ENCODE peak calls at places on chromosome 11, in nine cellular contexts. N is keratinocyte, D is GM23248, B is K562, F is neural progenitor cell, K is MM.1S, Q is IMR-90, H is astrocyte, L is fibroblast of lung. X is an unnamed sample.

GRCh38 chr11:78731008-78731407 is 156.3 kb upstream of the NARS2 start:
- DNase-seq in B (no peak), N (no peak), L (peak), K (no peak), Q (no peak), F (no peak), H (no peak), D (no peak), X (no peak)

GRCh38 chr11:110471315-110471714 is 41.6 kb downstream of the FDX1 start:
- DNase-seq in F (no peak), Q (peak), D (peak), B (no peak), H (peak), K (no peak), L (peak), N (no peak), X (no peak)

GRCh38 chr11:124536520-124536919 is 6.9 kb downstream of the OR8B12 start:
- DNase-seq in F (peak), Q (peak), L (peak), D (peak), N (no peak), K (no peak), B (peak), H (peak), X (peak)

GRCh38 chr11:1487851-1488574 is 1.4 kb upstream of the MOB2 start:
- DNase-seq in H (no peak), D (no peak), B (no peak), F (no peak), Q (no peak), L (no peak), K (no peak), N (no peak), X (no peak)

GRCh38 chr11:38543311-38543710 is 1945.3 kb upstream of the RAG2 start:
- DNase-seq in B (no peak), D (no peak), L (peak), Q (peak), H (peak), K (no peak), F (no peak), N (no peak), X (no peak)

GRCh38 chr11:123429851-123430735 is at the start of gene GRAMD1B:
- DNase-seq in L (peak), F (peak), K (peak), Q (peak), D (peak), H (peak), N (no peak), B (no peak), X (peak)

GRCh38 chr11:57426754-57427691 is at the start of gene SLC43A3:
- DNase-seq in Q (peak), L (peak), H (peak), K (no peak), N (no peak), D (peak), F (peak), B (peak), X (peak)

GRCh38 chr11:58358969-58359368 is at the start of gene OR5B17:
- DNase-seq in Q (no peak), N (no peak), K (no peak), B (no peak), D (no peak), F (no peak), H (no peak), L (no peak), X (no peak)

GRCh38 chr11:1140642-1141490 is 16.9 kb upstream of the MUC5AC start:
- DNase-seq in L (no peak), Q (no peak), F (no peak), N (no peak), D (no peak), B (no peak), K (no peak), H (no peak), X (no peak)

GRCh38 chr11:45449036-45449601 is 163.0 kb upstream of the SYT13 start:
- DNase-seq in N (no peak), D (no peak), L (no peak), K (no peak), H (no peak), F (no peak), B (no peak), Q (no peak), X (no peak)

GRCh38 chr11:128180446-128181089 is 406.8 kb downstream of the ETS1 start:
- DNase-seq in Q (peak), D (peak), H (peak), B (no peak), L (peak), N (peak), K (no peak), F (no peak), X (no peak)

GRCh38 chr11:118607401-118608267 is at the start of gene PHLDB1:
- DNase-seq in Q (peak), N (no peak), D (peak), L (peak), K (no peak), H (peak), B (peak), F (peak), X (peak)

GRCh38 chr11:45859661-45860140 is 12.4 kb downstream of the CRY2 start:
- DNase-seq in N (peak), L (peak), K (no peak), F (peak), B (no peak), H (peak), D (peak), Q (peak), X (peak)

GRCh38 chr11:12539570-12539969 is 134.7 kb upstream of the TEAD1 start:
- DNase-seq in H (peak), D (peak), K (no peak), N (peak), F (no peak), Q (peak), L (peak), B (no peak), X (no peak)

GRCh38 chr11:126079640-126080205 is 17.1 kb upstream of the CDON start:
- DNase-seq in H (no peak), L (no peak), N (no peak), K (no peak), B (no peak), D (no peak), F (peak), Q (no peak), X (peak)

GRCh38 chr11:88318017-88318416 is 19.5 kb downstream of the CTSC start:
- DNase-seq in K (no peak), Q (no peak), H (no peak), F (no peak), N (no peak), L (no peak), B (no peak), D (no peak), X (no peak)

GRCh38 chr11:17596310-17596669 is 49.2 kb downstream of the OTOG start:
- DNase-seq in F (no peak), D (no peak), K (no peak), N (no peak), B (no peak), H (no peak), Q (no peak), L (no peak), X (peak)

GRCh38 chr11:10443152-10443551 is 11.9 kb upstream of the AMPD3 start:
- DNase-seq in D (peak), K (no peak), Q (peak), B (no peak), L (no peak), F (no peak), N (no peak), H (no peak), X (no peak)

GRCh38 chr11:100687630-100688395 is 725 bp downstream of the ARHGAP42 start:
- DNase-seq in N (peak), B (peak), D (peak), H (peak), L (peak), K (peak), F (peak), Q (peak), X (peak)

GRCh38 chr11:103803062-103803461 is 233.4 kb upstream of the DDI1 start:
- DNase-seq in L (no peak), F (no peak), Q (peak), H (peak), B (no peak), K (no peak), D (peak), N (no peak), X (peak)

GRCh38 chr11:2578006-2578933 is 121.5 kb downstream of the KCNQ1OT1 start:
- DNase-seq in F (no peak), L (no peak), Q (no peak), H (no peak), D (no peak), B (no peak), N (no peak), K (no peak), X (peak)

GRCh38 chr11:76186776-76187279 is 19.5 kb downstream of the WNT11 start:
- DNase-seq in K (no peak), Q (no peak), N (no peak), B (no peak), L (no peak), D (no peak), F (no peak), H (no peak), X (no peak)

GRCh38 chr11:101721270-101721669 is 137.5 kb upstream of the TRPC6 start:
- DNase-seq in B (no peak), D (no peak), N (peak), F (no peak), H (peak), Q (peak), L (peak), K (no peak), X (no peak)

GRCh38 chr11:111550258-111550657 is 9.7 kb downstream of the LAYN start:
- DNase-seq in N (no peak), F (no peak), D (no peak), Q (no peak), H (no peak), B (no peak), K (no peak), L (no peak), X (no peak)

GRCh38 chr11:43922295-43922648 is 20.2 kb upstream of the C11orf96 start:
- DNase-seq in D (no peak), H (no peak), K (no peak), L (no peak), B (no peak), Q (peak), N (no peak), F (no peak), X (no peak)

GRCh38 chr11:74330065-74330858 is 18.8 kb upstream of the P4HA3 start:
- DNase-seq in D (peak), H (peak), B (no peak), L (peak), Q (peak), N (no peak), K (no peak), F (no peak), X (no peak)

GRCh38 chr11:67418476-67419281 is 3.2 kb downstream of the CARNS1 start:
- DNase-seq in N (no peak), F (no peak), B (no peak), Q (no peak), L (no peak), K (peak), H (no peak), D (no peak), X (no peak)

GRCh38 chr11:15673408-15673811 is 558.7 kb downstream of the INSC start:
- DNase-seq in D (no peak), Q (no peak), N (no peak), L (no peak), F (no peak), H (no peak), B (no peak), K (no peak), X (peak)

DNA sequence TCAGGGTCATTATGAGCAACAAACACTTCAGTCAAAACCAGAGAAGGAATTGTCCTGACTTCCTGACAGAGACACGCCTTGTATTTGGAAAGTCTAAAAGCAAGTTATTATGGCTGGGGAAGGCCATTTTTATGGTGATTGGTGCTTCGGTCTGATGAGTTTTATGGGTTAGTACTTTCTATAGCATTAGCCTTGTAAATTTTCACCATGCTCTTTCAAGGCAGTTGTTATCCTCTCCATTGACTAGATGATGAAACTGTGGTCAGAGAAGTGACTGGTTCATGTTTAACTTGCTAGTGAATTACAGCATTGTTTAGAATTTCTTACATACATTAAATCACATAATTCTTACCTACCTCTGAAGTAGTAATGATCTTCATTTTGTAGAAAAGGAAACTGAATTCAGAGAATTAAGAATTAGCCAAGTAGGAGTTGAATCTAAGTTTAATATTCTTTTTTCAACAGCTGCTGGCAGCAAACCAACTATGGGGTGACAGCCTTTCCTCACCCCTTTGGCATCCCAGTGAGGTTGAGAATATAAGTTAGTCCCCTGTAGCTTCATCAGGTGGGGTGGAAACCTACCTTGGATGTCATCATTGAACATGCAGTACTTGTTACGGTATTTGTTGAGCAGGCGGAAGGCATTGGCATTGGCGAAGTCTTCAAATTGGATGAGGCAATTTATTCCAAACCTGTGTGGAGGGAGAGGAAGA is 90.0 kb downstream of the CCDC81 start:
- DNase-seq in L (no peak), H (no peak), B (no peak), Q (no peak), K (no peak), D (no peak), N (no peak), F (no peak), X (no peak)
- H3K9ac ChIP-seq in L (no peak), H (no peak), B (no peak), Q (no peak), K (no peak), D (no peak), N (no peak), F (no peak), X (no peak)

GRCh38 chr11:129861702-129862107 is 33.7 kb downstream of the NFRKB start:
- DNase-seq in K (no peak), D (peak), Q (peak), F (peak), L (peak), N (peak), H (peak), B (no peak), X (peak)
- H3K9ac ChIP-seq in K (no peak), D (no peak), Q (no peak), F (no peak), L (no peak), N (peak), H (peak), B (no peak), X (no peak)

GRCh38 chr11:65388731-65389130 is 2.3 kb downstream of the FRMD8 start:
- DNase-seq in B (no peak), N (no peak), L (no peak), K (peak), D (peak), F (no peak), Q (no peak), H (no peak), X (no peak)

GRCh38 chr11:65392186-65392829 is 5.9 kb downstream of the FRMD8 start:
- DNase-seq in B (no peak), H (no peak), N (no peak), F (no peak), K (no peak), D (no peak), Q (no peak), L (no peak), X (no peak)

GRCh38 chr11:65390099-65390941 is 3.9 kb downstream of the FRMD8 start:
- DNase-seq in B (no peak), F (peak), N (no peak), H (no peak), D (peak), L (no peak), Q (no peak), K (no peak), X (no peak)

GRCh38 chr11:65391007-65391406 is 4.6 kb downstream of the FRMD8 start:
- DNase-seq in Q (peak), B (no peak), K (no peak), H (peak), F (peak), L (peak), N (no peak), D (peak), X (peak)

DNA sequence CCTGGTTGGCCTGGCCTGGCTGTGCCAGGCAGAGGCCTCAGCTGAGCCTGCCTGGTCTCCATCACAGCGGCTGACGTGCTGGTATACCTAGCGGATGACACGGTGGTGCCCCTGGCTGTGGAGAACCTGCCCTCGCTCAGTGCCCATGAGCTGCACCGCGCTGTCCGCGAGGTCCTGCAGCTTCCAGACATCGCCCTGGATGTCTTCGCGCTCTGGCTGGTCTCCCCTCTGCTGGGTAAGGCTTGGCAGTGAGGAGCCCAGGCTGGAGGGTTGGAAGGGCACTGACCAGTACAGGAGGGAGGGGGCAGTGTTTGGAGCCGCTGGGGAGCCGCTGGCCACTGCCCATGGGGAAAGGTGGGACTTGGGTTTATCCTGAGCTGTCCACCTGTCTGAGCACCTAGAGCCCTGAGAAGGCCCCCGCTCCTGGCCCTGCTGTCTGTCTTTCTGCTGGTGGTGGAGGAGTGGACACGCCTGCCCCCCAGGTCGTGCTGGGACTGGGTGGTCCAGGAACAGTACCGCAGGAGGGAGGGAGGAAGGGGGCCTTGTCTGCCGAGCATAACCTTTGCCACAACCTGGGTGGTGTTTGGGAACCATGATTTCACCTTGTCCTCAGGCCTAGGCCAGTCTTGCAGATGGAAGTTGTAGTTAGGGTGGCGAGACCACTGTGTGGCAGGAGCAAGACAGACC is 3.0 kb downstream of the FRMD8 start:
- DNase-seq in H (no peak), D (peak), K (no peak), N (no peak), B (no peak), F (no peak), L (no peak), Q (no peak), X (no peak)
- H3K9ac ChIP-seq in H (peak), D (peak), K (no peak), N (no peak), B (no peak), F (no peak), L (no peak), Q (peak), X (no peak)

GRCh38 chr11:64436025-64436424 is 77.1 kb downstream of the RPS6KA4 start:
- DNase-seq in K (peak), F (no peak), D (peak), H (no peak), B (no peak), N (no peak), Q (no peak), L (no peak), X (peak)

GRCh38 chr11:64438986-64439771 is 80.2 kb downstream of the RPS6KA4 start:
- DNase-seq in L (no peak), Q (no peak), N (no peak), D (no peak), H (no peak), B (no peak), K (no peak), F (no peak), X (peak)

GRCh38 chr11:64441127-64441526 is 82.2 kb downstream of the RPS6KA4 start:
- DNase-seq in H (no peak), F (no peak), K (no peak), N (no peak), L (no peak), D (no peak), B (no peak), Q (no peak), X (peak)

GRCh38 chr11:64437426-64437825 is 78.5 kb downstream of the RPS6KA4 start:
- DNase-seq in H (no peak), B (no peak), L (no peak), K (no peak), D (no peak), Q (no peak), N (no peak), F (no peak), X (peak)
- H3K9ac ChIP-seq in H (no peak), B (no peak), L (no peak), K (no peak), D (no peak), Q (no peak), N (no peak), F (no peak), X (no peak)

GRCh38 chr11:71453021-71453910 is at the start of gene NADSYN1:
- DNase-seq in B (peak), D (peak), F (peak), L (peak), K (peak), Q (peak), N (peak), H (peak), X (peak)

GRCh38 chr11:71450507-71450906 is 2.3 kb upstream of the DHCR7 start:
- DNase-seq in B (no peak), Q (no peak), D (no peak), F (no peak), H (no peak), K (no peak), L (no peak), N (no peak), X (no peak)

GRCh38 chr11:71453911-71454304 is 905 bp downstream of the NADSYN1 start:
- DNase-seq in Q (no peak), F (no peak), H (no peak), D (no peak), L (no peak), K (peak), N (no peak), B (no peak), X (no peak)

GRCh38 chr11:71452354-71453020 is 516 bp upstream of the NADSYN1 start:
- DNase-seq in L (peak), Q (peak), D (peak), K (peak), N (peak), B (no peak), H (peak), F (peak), X (no peak)

DNA sequence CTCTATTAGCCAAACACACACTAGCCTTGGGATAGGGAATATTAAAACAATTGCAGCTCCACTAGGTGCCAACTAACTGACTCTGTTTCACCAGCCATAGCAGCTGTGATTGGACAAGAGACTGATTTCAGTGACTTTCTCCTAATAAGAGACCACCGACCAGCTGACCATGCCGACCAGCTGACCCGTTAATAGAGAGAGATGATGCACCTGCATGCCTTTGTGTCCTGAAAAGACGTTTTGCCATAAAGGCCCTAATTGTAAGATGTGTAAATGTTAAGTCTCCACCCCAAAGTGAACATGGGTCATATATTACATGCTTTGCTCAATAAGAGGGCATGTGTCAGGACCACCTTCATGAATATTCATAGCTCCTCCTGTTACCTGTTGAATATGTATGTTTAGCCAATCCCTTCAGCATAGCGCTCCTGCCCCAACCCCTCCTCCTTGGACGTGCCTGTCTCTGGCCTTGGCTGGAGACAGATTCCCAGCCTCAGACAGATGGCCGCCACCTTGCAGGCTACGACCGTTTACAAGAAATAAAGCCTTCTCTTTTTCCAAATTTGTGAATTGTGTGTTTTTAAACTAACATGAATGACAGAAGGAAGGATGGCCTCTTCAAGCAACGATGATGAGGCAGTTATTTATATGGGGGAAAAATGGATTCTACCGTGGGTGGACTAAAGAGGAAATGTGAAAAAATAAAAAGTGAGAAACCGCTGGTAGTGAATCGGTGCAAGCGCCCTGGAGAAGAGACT is 1.2 kb upstream of the NADSYN1 start:
- DNase-seq in L (no peak), B (peak), D (no peak), K (no peak), Q (no peak), F (peak), N (no peak), H (no peak), X (peak)
- H3K9ac ChIP-seq in L (no peak), B (peak), D (no peak), K (no peak), Q (no peak), F (no peak), N (peak), H (peak), X (no peak)

GRCh38 chr11:130160460-130161090 is 993 bp downstream of the ST14 start:
- DNase-seq in Q (no peak), B (no peak), F (peak), D (no peak), N (no peak), H (no peak), K (peak), L (no peak), X (peak)
- H3K9ac ChIP-seq in Q (no peak), B (no peak), F (no peak), D (no peak), N (peak), H (no peak), K (peak), L (no peak), X (no peak)

X was measured in endodermal cell.